ENCODE peak calls at places on chromosome 20, in five cellular contexts. L is heart left ventricle; B is osteoblast; V is colonic mucosa; F is CD4-positive, alpha-beta memory T cell. K is an unnamed sample.

GRCh38 chr20:57582432-57583288 is 21.8 kb downstream of the PCK1 start:
- DNase-seq in L (peak), V (no peak), B (peak), F (no peak), K (no peak)

GRCh38 chr20:38387953-38388352 is 41.7 kb downstream of the LBP start:
- DNase-seq in L (no peak), V (no peak), F (no peak), B (no peak), K (no peak)

GRCh38 chr20:34322267-34323105 is 19.3 kb upstream of the AHCY start:
- DNase-seq in B (no peak), F (no peak), V (no peak), L (no peak), K (no peak)

GRCh38 chr20:5030348-5031205 is 29.3 kb upstream of the SLC23A2 start:
- DNase-seq in V (no peak), L (no peak), F (no peak), B (peak), K (no peak)

GRCh38 chr20:32506721-32507120 is 78.4 kb downstream of the NOL4L start:
- DNase-seq in B (no peak), F (no peak), L (no peak), V (no peak), K (no peak)

GRCh38 chr20:59013959-59014608 is 5.1 kb upstream of the TUBB1 start:
- DNase-seq in B (peak), L (no peak), V (no peak), F (peak), K (no peak)

GRCh38 chr20:4043801-4044200 is 28.4 kb upstream of the RNF24 start:
- DNase-seq in L (no peak), V (no peak), F (no peak), B (no peak), K (no peak)

GRCh38 chr20:39190666-39191570 is 228.8 kb downstream of the DHX35 start:
- DNase-seq in L (no peak), F (no peak), B (peak), V (no peak), K (peak)

GRCh38 chr20:5510446-5510845 is 193.7 kb upstream of the PROKR2 start:
- DNase-seq in F (no peak), V (no peak), B (peak), L (no peak), K (no peak)

GRCh38 chr20:20277772-20278382 is 90.0 kb upstream of the INSM1 start:
- DNase-seq in L (peak), B (no peak), V (no peak), F (no peak), K (no peak)

GRCh38 chr20:1945134-1945618 is 48.7 kb downstream of the PDYN start:
- DNase-seq in L (peak), B (no peak), V (peak), F (no peak), K (no peak)

GRCh38 chr20:42484335-42484734 is 705.4 kb downstream of the PTPRT start:
- DNase-seq in V (peak), B (no peak), L (no peak), F (no peak), K (no peak)

GRCh38 chr20:24964518-24964838 is 15.4 kb downstream of the CST7 start:
- DNase-seq in F (no peak), B (no peak), V (no peak), L (no peak), K (no peak)

GRCh38 chr20:35303735-35304431 is 11.7 kb upstream of the FAM83C start:
- DNase-seq in V (peak), L (peak), B (peak), F (peak), K (no peak)

GRCh38 chr20:50243610-50244351 is 53.2 kb downstream of the CEBPB start:
- DNase-seq in V (no peak), F (no peak), B (peak), L (no peak), K (no peak)

GRCh38 chr20:23039885-23040508 is 4.9 kb downstream of the SSTR4 start:
- DNase-seq in L (no peak), F (no peak), V (no peak), B (no peak), K (no peak)

GRCh38 chr20:50861012-50861411 is 66.2 kb downstream of the BCAS4 start:
- DNase-seq in B (peak), F (no peak), L (no peak), V (no peak), K (no peak)

GRCh38 chr20:63890201-63890576 is 4.7 kb upstream of the DNAJC5 start:
- DNase-seq in V (no peak), F (no peak), L (no peak), B (peak), K (no peak)

GRCh38 chr20:53163486-53163885 is 191.3 kb downstream of the TSHZ2 start:
- DNase-seq in V (no peak), B (no peak), F (no peak), L (no peak), K (no peak)

K was measured in HS-5.